ENCODE peak calls at places on chromosomes 11 and 22, in four cellular contexts. L is GM13976, H is hepatocyte, R is HepG2. G is an unnamed sample.
A peak's percentile ranks its signal among the peaks of the same experiment; 100 is the strongest.

GRCh38 chr11:114111369-114112042 is 52.0 kb downstream of the ZBTB16 start:
- DNase-seq in L (no peak), H (no peak), R (no peak), G (no peak)

GRCh38 chr11:26720003-26720402 is 1.9 kb downstream of the SLC5A12 start:
- DNase-seq in L (no peak), H (no peak), R (no peak), G (no peak)

GRCh38 chr11:48005878-48006277 is 25.5 kb downstream of the PTPRJ start:
- DNase-seq in L (no peak), H (no peak), R (no peak), G (no peak)

GRCh38 chr11:108732395-108732794 is 67.5 kb downstream of the DDX10 start:
- DNase-seq in L (no peak), H (no peak), R (no peak), G (no peak)

GRCh38 chr11:19102521-19102900 is 14.5 kb upstream of the ZDHHC13 start:
- DNase-seq in L (no peak), H (peak; percentile 27), R (no peak), G (no peak)

GRCh38 chr11:107844041-107844440 is 14.5 kb downstream of the SLC35F2 start:
- DNase-seq in L (no peak), H (no peak), R (no peak), G (peak; percentile 43)

GRCh38 chr11:81802591-81802990 is 931.1 kb downstream of the FAM181B start:
- DNase-seq in L (no peak), H (no peak), R (no peak), G (no peak)

GRCh38 chr22:41722496-41722895 is 23.2 kb downstream of the MEI1 start:
- DNase-seq in L (no peak), H (no peak), R (no peak), G (no peak)

GRCh38 chr11:100574894-100575769 is 112.0 kb upstream of the ARHGAP42 start:
- DNase-seq in L (no peak), H (no peak), R (peak; percentile 6), G (peak; percentile 25)
- TF ChIP-seq CTCF in L (no peak), H (peak; percentile 79), R (peak; percentile 20), G (peak; percentile 73)

GRCh38 chr11:112453601-112454577 is 193.2 kb upstream of the PLET1 start:
- DNase-seq in L (peak; percentile 31), H (peak; percentile 41), R (peak; percentile 29), G (peak; percentile 19)
- TF ChIP-seq CTCF in L (peak; percentile 13), H (peak; percentile 30), R (peak; percentile 48), G (peak; percentile 68)

GRCh38 chr11:73360743-73361369 is 15.3 kb upstream of the RELT start:
- DNase-seq in L (no peak), H (no peak), R (no peak), G (no peak)
- TF ChIP-seq CTCF in L (no peak), H (no peak), R (no peak), G (peak; percentile 24)

DNA sequence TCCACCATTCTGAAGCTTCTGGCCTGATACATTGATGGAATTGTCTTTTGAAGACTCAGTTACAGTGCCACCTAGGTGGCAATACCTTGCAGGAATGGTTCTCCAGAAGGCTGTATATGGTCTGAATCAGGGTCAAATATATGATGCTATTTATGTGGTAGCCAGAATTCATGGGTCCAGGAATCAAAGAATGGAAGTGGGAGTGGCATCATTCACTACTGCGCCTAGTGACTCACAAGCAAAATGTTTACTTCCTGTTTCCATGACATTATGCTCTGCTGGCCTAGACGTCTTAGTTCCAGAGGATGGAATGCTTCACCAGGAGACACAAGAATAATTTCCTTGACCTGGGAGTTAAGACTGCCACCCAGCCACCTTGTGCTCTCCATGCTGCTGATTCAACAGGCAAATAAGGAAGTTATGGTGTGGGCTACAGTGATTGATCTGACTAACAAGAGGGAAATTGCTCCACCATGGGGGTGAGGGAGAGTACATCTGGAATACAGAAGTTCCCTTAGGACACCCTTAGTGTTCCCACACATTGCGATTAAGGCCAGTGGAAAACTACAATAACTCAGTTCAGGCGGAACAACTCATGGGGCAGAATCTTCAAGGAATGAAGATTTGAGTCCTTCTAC is 491.8 kb downstream of the ETS1 start:
- DNase-seq in L (no peak), H (no peak), R (no peak), G (peak; percentile 93)
- TF ChIP-seq CTCF in L (no peak), H (no peak), R (no peak), G (peak; percentile 59)

DNA sequence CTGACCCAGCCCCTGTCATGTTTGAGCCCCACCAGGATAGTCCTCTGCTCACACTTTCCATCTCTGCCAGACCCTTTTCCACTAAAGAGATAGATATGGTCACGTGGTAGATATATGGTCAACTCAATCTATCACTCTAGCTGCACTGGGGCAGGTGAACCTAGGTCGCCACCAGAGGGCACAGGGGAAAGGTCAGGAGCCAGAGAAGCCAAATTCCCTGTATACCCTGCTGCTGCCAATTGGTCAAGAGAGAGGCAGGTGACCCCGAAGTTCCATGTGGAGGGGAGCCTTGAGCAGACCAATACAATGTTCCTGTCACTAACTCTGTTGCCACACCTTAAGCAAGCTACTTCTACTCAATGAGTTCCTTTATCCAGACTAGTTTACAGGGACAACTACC is 101.1 kb upstream of the GALNT18 start:
- DNase-seq in L (no peak), H (no peak), R (no peak), G (no peak)
- TF ChIP-seq CTCF in L (no peak), H (no peak), R (no peak), G (no peak)

DNA sequence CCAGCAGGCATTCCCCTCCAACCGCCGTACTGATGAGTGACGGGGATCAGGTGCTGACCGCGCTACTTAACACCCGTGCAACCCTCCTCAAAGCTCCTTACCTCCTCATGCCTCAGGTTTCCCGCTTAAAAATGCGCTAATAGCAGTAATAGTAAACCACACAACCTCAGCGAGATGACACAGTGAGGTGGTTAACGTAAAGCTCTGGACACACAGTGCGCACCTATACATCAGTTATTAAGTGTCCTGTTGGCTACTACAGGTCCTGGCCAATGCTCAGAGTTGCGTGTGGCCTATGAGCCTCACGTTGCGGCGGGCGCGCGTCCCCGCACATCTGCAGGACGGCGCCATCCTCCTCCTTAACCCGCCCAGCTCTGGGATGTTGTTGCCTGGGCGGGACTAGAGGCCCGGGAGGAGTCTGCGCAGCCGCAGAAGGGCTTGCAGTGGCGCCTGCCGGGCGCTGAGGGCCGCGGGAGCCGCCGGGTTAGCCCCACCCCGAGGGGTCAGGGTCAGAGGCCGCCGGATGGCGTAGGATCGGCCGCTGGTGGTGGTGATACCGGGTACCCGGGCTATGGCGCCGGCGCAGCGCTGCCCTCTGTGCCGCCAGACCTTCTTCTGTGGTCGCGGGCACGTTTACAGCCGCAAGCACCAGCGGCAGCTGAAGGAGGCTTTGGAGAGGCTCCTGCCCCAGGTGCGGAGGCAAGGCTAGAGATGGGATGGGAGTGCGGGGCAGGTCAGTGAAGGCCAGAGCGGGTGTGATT is at the start of gene CENATAC:
- DNase-seq in L (peak; percentile 99), H (peak; percentile 97), R (peak; percentile 91), G (peak; percentile 78)
- TF ChIP-seq CTCF in L (no peak), H (no peak), R (no peak), G (peak; percentile 7)

GRCh38 chr22:25704701-25705100 is 37.3 kb upstream of the MYO18B start:
- DNase-seq in L (no peak), H (no peak), R (no peak), G (no peak)

GRCh38 chr22:25702571-25703167 is 39.3 kb upstream of the MYO18B start:
- DNase-seq in L (peak; percentile 47), H (no peak), R (no peak), G (no peak)

GRCh38 chr22:25698986-25699385 is 43.0 kb upstream of the MYO18B start:
- DNase-seq in L (no peak), H (no peak), R (no peak), G (no peak)

GRCh38 chr22:25700996-25701815 is 40.8 kb upstream of the MYO18B start:
- DNase-seq in L (no peak), H (peak; percentile 34), R (no peak), G (no peak)

DNA sequence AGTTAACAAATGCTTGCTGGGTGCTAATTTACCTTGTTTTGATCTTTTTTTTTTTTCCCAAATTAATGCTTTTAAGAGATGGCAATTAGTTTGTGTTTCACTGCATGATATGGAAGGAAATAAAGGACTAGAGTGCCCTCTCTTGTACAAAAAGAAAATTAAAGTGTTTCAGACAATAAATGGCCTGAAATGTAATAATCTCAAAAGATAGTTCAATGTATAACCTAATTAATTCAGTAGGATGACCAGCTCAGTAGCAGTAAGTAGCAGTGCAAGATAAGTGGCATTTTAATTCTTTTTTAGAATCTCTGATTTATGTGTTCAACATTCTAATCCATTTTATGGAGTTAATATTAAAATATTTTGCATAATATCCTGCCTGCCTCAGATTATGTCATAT is 39.9 kb upstream of the MYO18B start:
- DNase-seq in L (peak; percentile 45), H (no peak), R (peak; percentile 18), G (no peak)
- TF ChIP-seq CTCF in L (peak; percentile 5), H (peak; percentile 68), R (peak; percentile 45), G (peak; percentile 49)

DNA sequence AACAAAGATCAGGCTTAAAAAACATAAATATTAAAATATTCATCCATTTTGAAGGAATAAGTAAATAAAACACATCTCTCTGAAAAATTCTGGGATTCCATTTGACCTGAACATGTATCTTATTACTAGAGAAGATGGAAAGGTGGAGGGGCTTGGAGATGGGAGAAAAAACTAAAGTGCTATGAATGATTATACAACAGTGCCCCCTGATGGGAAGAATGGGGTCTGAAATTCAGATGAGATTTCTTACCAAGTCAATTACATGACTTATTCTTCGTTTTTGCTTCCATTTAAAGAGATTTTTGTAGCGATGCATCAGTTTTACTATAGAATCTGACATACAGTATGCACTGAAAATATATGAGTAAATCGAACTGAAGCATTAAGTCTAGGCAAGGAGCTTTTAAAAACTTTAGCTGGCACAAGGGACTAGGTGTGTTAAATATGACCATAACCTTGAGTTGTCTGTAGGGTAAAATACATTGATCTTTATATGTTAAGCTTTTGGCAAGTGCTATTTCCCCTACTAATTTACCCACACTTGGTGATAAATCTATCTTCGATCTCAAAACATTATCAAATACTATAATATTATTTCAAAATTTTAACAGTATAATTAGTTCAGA is 718.8 kb downstream of the CNTN5 start:
- DNase-seq in L (peak; percentile 22), H (peak; percentile 56), R (peak; percentile 17), G (no peak)
- TF ChIP-seq CTCF in L (no peak), H (peak; percentile 77), R (peak; percentile 59), G (peak; percentile 63)

GRCh38 chr11:41498726-41499125 is 39.3 kb upstream of the LRRC4C start:
- DNase-seq in L (no peak), H (peak; percentile 23), R (no peak), G (peak; percentile 17)
- TF ChIP-seq CTCF in L (no peak), H (peak; percentile 74), R (no peak), G (peak; percentile 73)

GRCh38 chr11:11988862-11989261 is 19.6 kb downstream of the DKK3 start:
- DNase-seq in L (no peak), H (no peak), R (peak; percentile 11), G (no peak)
- TF ChIP-seq CTCF in L (no peak), H (peak; percentile 11), R (no peak), G (peak; percentile 79)